ENCODE peak calls at places on chromosomes 11 and 22, in eight cellular contexts. One of them, this sample, is unnamed.

GRCh38 chr11:57399221-57399620 is 8.8 kb upstream of the PRG2 start:
- DNase-seq in stimulated activated CD4-positive, alpha-beta T cell treated with anti-CD3 and anti-CD28 coated beads, Interleukin-15, amount 100 ng/mL, for 24 hours: no peak
- DNase-seq in cardiac septum: no peak
- DNase-seq in GM12891: no peak
- DNase-seq in EL: no peak
- DNase-seq in thoracic aorta: no peak
- DNase-seq in A549: no peak
- DNase-seq in globus pallidus: no peak
- DNase-seq in this sample: no peak

GRCh38 chr11:119421351-119421750 is 1.6 kb downstream of the THY1 start:
- DNase-seq in EL: peak; percentile 47
- DNase-seq in globus pallidus: no peak
- DNase-seq in cardiac septum: no peak
- DNase-seq in GM12891: no peak
- DNase-seq in thoracic aorta: no peak
- DNase-seq in stimulated activated CD4-positive, alpha-beta T cell treated with anti-CD3 and anti-CD28 coated beads, Interleukin-15, amount 100 ng/mL, for 24 hours: no peak
- DNase-seq in A549: no peak
- DNase-seq in this sample: no peak

GRCh38 chr22:46551321-46551720 is 13.9 kb upstream of the CELSR1 start:
- DNase-seq in GM12891: no peak
- DNase-seq in A549: no peak
- DNase-seq in stimulated activated CD4-positive, alpha-beta T cell treated with anti-CD3 and anti-CD28 coated beads, Interleukin-15, amount 100 ng/mL, for 24 hours: no peak
- DNase-seq in thoracic aorta: no peak
- DNase-seq in cardiac septum: no peak
- DNase-seq in globus pallidus: no peak
- DNase-seq in EL: no peak
- DNase-seq in this sample: no peak

GRCh38 chr11:30917859-30918478 is 331.8 kb upstream of the MPPED2 start:
- DNase-seq in EL: peak; percentile 45
- DNase-seq in globus pallidus: peak; percentile 46
- DNase-seq in GM12891: peak; percentile 7
- DNase-seq in cardiac septum: no peak
- DNase-seq in A549: peak; percentile 6
- DNase-seq in stimulated activated CD4-positive, alpha-beta T cell treated with anti-CD3 and anti-CD28 coated beads, Interleukin-15, amount 100 ng/mL, for 24 hours: peak; percentile 1
- DNase-seq in thoracic aorta: no peak
- DNase-seq in this sample: no peak

GRCh38 chr22:37566903-37567798 is 6.9 kb downstream of the CDC42EP1 start:
- DNase-seq in thoracic aorta: no peak
- DNase-seq in stimulated activated CD4-positive, alpha-beta T cell treated with anti-CD3 and anti-CD28 coated beads, Interleukin-15, amount 100 ng/mL, for 24 hours: peak; percentile 94
- DNase-seq in EL: peak; percentile 47
- DNase-seq in A549: peak; percentile 63
- DNase-seq in globus pallidus: peak; percentile 74
- DNase-seq in GM12891: peak; percentile 97
- DNase-seq in cardiac septum: peak; percentile 95
- DNase-seq in this sample: peak; percentile 95

GRCh38 chr11:29914203-29914930 is 102.5 kb downstream of the KCNA4 start:
- DNase-seq in thoracic aorta: no peak
- DNase-seq in cardiac septum: no peak
- DNase-seq in stimulated activated CD4-positive, alpha-beta T cell treated with anti-CD3 and anti-CD28 coated beads, Interleukin-15, amount 100 ng/mL, for 24 hours: no peak
- DNase-seq in A549: no peak
- DNase-seq in GM12891: no peak
- DNase-seq in globus pallidus: no peak
- DNase-seq in EL: peak; percentile 9
- DNase-seq in this sample: no peak

GRCh38 chr22:19875531-19876313 is 21.0 kb upstream of the GNB1L start:
- DNase-seq in GM12891: peak; percentile 21
- DNase-seq in cardiac septum: peak; percentile 67
- DNase-seq in globus pallidus: no peak
- DNase-seq in EL: no peak
- DNase-seq in A549: no peak
- DNase-seq in stimulated activated CD4-positive, alpha-beta T cell treated with anti-CD3 and anti-CD28 coated beads, Interleukin-15, amount 100 ng/mL, for 24 hours: no peak
- DNase-seq in thoracic aorta: no peak
- DNase-seq in this sample: peak; percentile 60

GRCh38 chr22:18012528-18012927 is 11.8 kb downstream of the MICAL3 start:
- DNase-seq in GM12891: no peak
- DNase-seq in thoracic aorta: no peak
- DNase-seq in globus pallidus: no peak
- DNase-seq in A549: no peak
- DNase-seq in cardiac septum: no peak
- DNase-seq in stimulated activated CD4-positive, alpha-beta T cell treated with anti-CD3 and anti-CD28 coated beads, Interleukin-15, amount 100 ng/mL, for 24 hours: no peak
- DNase-seq in EL: peak; percentile 75
- DNase-seq in this sample: no peak

GRCh38 chr11:45304992-45305335 is 18.8 kb upstream of the SYT13 start:
- DNase-seq in globus pallidus: no peak
- DNase-seq in stimulated activated CD4-positive, alpha-beta T cell treated with anti-CD3 and anti-CD28 coated beads, Interleukin-15, amount 100 ng/mL, for 24 hours: no peak
- DNase-seq in EL: no peak
- DNase-seq in A549: no peak
- DNase-seq in cardiac septum: no peak
- DNase-seq in thoracic aorta: no peak
- DNase-seq in GM12891: no peak
- DNase-seq in this sample: no peak

GRCh38 chr11:80074837-80075236 is 634.0 kb upstream of the TENM4 start:
- DNase-seq in GM12891: no peak
- DNase-seq in cardiac septum: no peak
- DNase-seq in thoracic aorta: no peak
- DNase-seq in EL: no peak
- DNase-seq in globus pallidus: no peak
- DNase-seq in stimulated activated CD4-positive, alpha-beta T cell treated with anti-CD3 and anti-CD28 coated beads, Interleukin-15, amount 100 ng/mL, for 24 hours: no peak
- DNase-seq in A549: no peak
- DNase-seq in this sample: no peak

GRCh38 chr11:2315395-2316168 is 13.8 kb downstream of the TSPAN32 start:
- DNase-seq in EL: no peak
- DNase-seq in GM12891: no peak
- DNase-seq in globus pallidus: no peak
- DNase-seq in A549: no peak
- DNase-seq in thoracic aorta: no peak
- DNase-seq in cardiac septum: peak; percentile 70
- DNase-seq in stimulated activated CD4-positive, alpha-beta T cell treated with anti-CD3 and anti-CD28 coated beads, Interleukin-15, amount 100 ng/mL, for 24 hours: no peak
- DNase-seq in this sample: peak; percentile 63

GRCh38 chr11:128790200-128790599 is 76.9 kb downstream of the KCNJ1 start:
- DNase-seq in GM12891: no peak
- DNase-seq in thoracic aorta: no peak
- DNase-seq in stimulated activated CD4-positive, alpha-beta T cell treated with anti-CD3 and anti-CD28 coated beads, Interleukin-15, amount 100 ng/mL, for 24 hours: no peak
- DNase-seq in globus pallidus: peak; percentile 92
- DNase-seq in A549: no peak
- DNase-seq in EL: no peak
- DNase-seq in cardiac septum: no peak
- DNase-seq in this sample: no peak

GRCh38 chr22:27637604-27638003 is 164.0 kb downstream of the MN1 start:
- DNase-seq in thoracic aorta: no peak
- DNase-seq in EL: peak; percentile 55
- DNase-seq in globus pallidus: no peak
- DNase-seq in cardiac septum: no peak
- DNase-seq in A549: no peak
- DNase-seq in stimulated activated CD4-positive, alpha-beta T cell treated with anti-CD3 and anti-CD28 coated beads, Interleukin-15, amount 100 ng/mL, for 24 hours: no peak
- DNase-seq in GM12891: no peak
- DNase-seq in this sample: no peak

GRCh38 chr11:69230856-69231425 is 63.0 kb upstream of the MYEOV start:
- DNase-seq in GM12891: no peak
- DNase-seq in cardiac septum: peak; percentile 35
- DNase-seq in A549: no peak
- DNase-seq in stimulated activated CD4-positive, alpha-beta T cell treated with anti-CD3 and anti-CD28 coated beads, Interleukin-15, amount 100 ng/mL, for 24 hours: no peak
- DNase-seq in globus pallidus: no peak
- DNase-seq in EL: no peak
- DNase-seq in thoracic aorta: no peak
- DNase-seq in this sample: no peak

GRCh38 chr22:50399751-50400331 is 56.7 kb downstream of the PPP6R2 start:
- DNase-seq in thoracic aorta: no peak
- DNase-seq in globus pallidus: peak; percentile 65
- DNase-seq in A549: peak; percentile 35
- DNase-seq in stimulated activated CD4-positive, alpha-beta T cell treated with anti-CD3 and anti-CD28 coated beads, Interleukin-15, amount 100 ng/mL, for 24 hours: peak; percentile 30
- DNase-seq in cardiac septum: no peak
- DNase-seq in GM12891: no peak
- DNase-seq in EL: peak; percentile 21
- DNase-seq in this sample: no peak

GRCh38 chr22:44735518-44736428 is 16.6 kb upstream of the ARHGAP8 start:
- DNase-seq in GM12891: peak; percentile 96
- DNase-seq in EL: peak; percentile 45
- DNase-seq in cardiac septum: peak; percentile 88
- DNase-seq in globus pallidus: peak; percentile 28
- DNase-seq in thoracic aorta: no peak
- DNase-seq in A549: peak; percentile 52
- DNase-seq in stimulated activated CD4-positive, alpha-beta T cell treated with anti-CD3 and anti-CD28 coated beads, Interleukin-15, amount 100 ng/mL, for 24 hours: peak; percentile 88
- DNase-seq in this sample: peak; percentile 89

GRCh38 chr11:90256404-90257157 is 33.7 kb upstream of the CHORDC1 start:
- DNase-seq in cardiac septum: no peak
- DNase-seq in thoracic aorta: no peak
- DNase-seq in GM12891: no peak
- DNase-seq in stimulated activated CD4-positive, alpha-beta T cell treated with anti-CD3 and anti-CD28 coated beads, Interleukin-15, amount 100 ng/mL, for 24 hours: no peak
- DNase-seq in globus pallidus: no peak
- DNase-seq in EL: no peak
- DNase-seq in A549: no peak
- DNase-seq in this sample: no peak